ENCODE peak calls at places on chromosomes 7 and 10, in six cellular contexts. U, B, Q, F, A and K are unnamed samples. For H3K9me3 and H3K4me1, the result is how much of the 10 kb centered on the place peaks cover.

GRCh38 chr7:37656913-37657530 is 26.5 kb upstream of the GPR141 start:
- DNase-seq in U (no peak), B (no peak), Q (no peak), F (no peak), A (no peak), K (no peak)

GRCh38 chr10:21517983-21518628 is 7.4 kb downstream of the SKIDA1 start:
- DNase-seq in U (peak), B (no peak), Q (no peak), F (no peak), A (no peak), K (no peak)

GRCh38 chr7:149126662-149127321 is 668 bp upstream of the ZNF425 start:
- DNase-seq in U (peak), B (peak), Q (peak), F (peak), A (no peak), K (no peak)

GRCh38 chr10:119368991-119369869 is 161.9 kb downstream of the GRK5 start:
- DNase-seq in U (no peak), B (peak), Q (no peak), F (no peak), A (no peak), K (no peak)

GRCh38 chr7:19747740-19748339 is 25.6 kb downstream of the TMEM196 start:
- DNase-seq in U (peak), B (peak), Q (no peak), F (peak), A (no peak), K (no peak)

GRCh38 chr10:101560293-101561067 is 27.6 kb downstream of the POLL start:
- DNase-seq in U (no peak), B (no peak), Q (no peak), F (no peak), A (no peak), K (peak)

GRCh38 chr7:117250801-117251200 is 72.1 kb downstream of the WNT2 start:
- DNase-seq in U (no peak), B (no peak), Q (no peak), F (no peak), A (no peak), K (no peak)

GRCh38 chr10:31819393-31819820 is 109.2 kb downstream of the ARHGAP12 start:
- DNase-seq in U (no peak), B (no peak), Q (no peak), F (no peak), A (peak), K (peak)

GRCh38 chr7:158957507-158957900 is 101.1 kb downstream of the DYNC2I1 start:
- DNase-seq in U (no peak), B (no peak), Q (no peak), F (no peak), A (no peak), K (no peak)

GRCh38 chr10:100106865-100107264 is 25.2 kb upstream of the CPN1 start:
- DNase-seq in U (no peak), B (no peak), Q (no peak), F (no peak), A (no peak), K (no peak)

GRCh38 chr7:55245271-55245723 is 119.8 kb upstream of the LANCL2 start:
- DNase-seq in U (no peak), B (no peak), Q (no peak), F (no peak), A (no peak), K (peak)

GRCh38 chr7:101984997-101985645 is 167.7 kb downstream of the CUX1 start:
- DNase-seq in U (peak), B (no peak), Q (no peak), F (no peak), A (no peak), K (no peak)

GRCh38 chr10:114401195-114401741 is 3.0 kb downstream of the AFAP1L2 start:
- DNase-seq in U (no peak), B (no peak), Q (no peak), F (no peak), A (peak), K (peak)

GRCh38 chr10:43292745-43293676 is 26.1 kb upstream of the RASGEF1A start:
- DNase-seq in U (peak), B (peak), Q (peak), F (peak), A (peak), K (peak)

GRCh38 chr10:13587367-13587766 is 602 bp downstream of the PRPF18 start:
- DNase-seq in U (peak), B (peak), Q (no peak), F (peak), A (no peak), K (no peak)

GRCh38 chr10:60135020-60135419 is 228.7 kb upstream of the CCDC6 start:
- DNase-seq in U (no peak), B (peak), Q (no peak), F (no peak), A (no peak), K (no peak)

GRCh38 chr10:70234668-70235447 is 1.6 kb upstream of the PPA1 start:
- DNase-seq in U (no peak), B (no peak), Q (no peak), F (no peak), A (peak), K (no peak)

GRCh38 chr7:88638583-88638982 is 120.9 kb upstream of the ZNF804B start:
- DNase-seq in U (peak), B (no peak), Q (no peak), F (no peak), A (no peak), K (no peak)

GRCh38 chr7:136857573-136857972 is 10.9 kb upstream of the CHRM2 start:
- DNase-seq in U (peak), B (no peak), Q (no peak), F (no peak), A (no peak), K (no peak)

GRCh38 chr7:80187279-80187678 is 52.6 kb downstream of the GNAI1 start:
- DNase-seq in U (no peak), B (no peak), Q (no peak), F (no peak), A (no peak), K (no peak)

GRCh38 chr7:42319631-42320030 is 82.6 kb upstream of the GLI3 start:
- DNase-seq in U (no peak), B (no peak), Q (no peak), F (no peak), A (no peak), K (no peak)

GRCh38 chr7:44568771-44569560 is 4.7 kb downstream of the DDX56 start:
- DNase-seq in U (no peak), B (no peak), Q (no peak), F (peak), A (no peak), K (no peak)

GRCh38 chr10:86286591-86287421 is 79.8 kb downstream of the GRID1 start:
- DNase-seq in U (no peak), B (no peak), Q (no peak), F (no peak), A (no peak), K (peak)

DNA sequence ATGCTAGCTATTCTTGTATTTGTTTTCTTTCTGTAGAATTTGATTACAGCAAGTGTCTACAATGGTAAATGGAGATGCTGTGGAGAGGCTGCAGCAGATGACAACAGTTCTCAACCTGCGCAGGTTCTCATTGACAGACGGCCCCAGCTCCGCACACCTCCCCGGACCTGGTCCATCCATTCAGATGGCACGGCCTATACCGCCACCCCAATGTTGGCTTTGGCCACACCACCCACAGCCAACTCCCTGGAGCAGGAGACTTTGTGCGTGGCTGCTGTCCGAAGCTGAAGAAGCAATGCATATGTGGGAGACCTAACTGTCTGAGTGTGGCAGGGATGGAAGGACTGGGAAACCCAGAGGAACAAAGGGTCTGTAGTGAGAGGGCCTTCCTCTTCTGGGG is 116.4 kb upstream of the TCERG1L start:
- DNase-seq in U (no peak), B (no peak), Q (no peak), F (no peak), A (no peak), K (no peak)
- H3K9me3 ChIP-seq in U (under half), B (under half), Q (under half), F (under half), A (under half), K (under half)

GRCh38 chr10:5556576-5556975 is 31.8 kb downstream of the CALML3 start:
- DNase-seq in U (no peak), B (no peak), Q (peak), F (no peak), A (no peak), K (no peak)
- H3K4me1 ChIP-seq in U (under half), B (under half), Q (under half), F (under half), A (under half), K (under half)

GRCh38 chr7:98755138-98755898 is 114.5 kb downstream of the TMEM130 start:
- DNase-seq in U (peak), B (no peak), Q (no peak), F (no peak), A (no peak), K (no peak)
- TF ChIP-seq CTCF in U (peak), B (no peak), Q (no peak), F (peak), A (no peak), K (peak)

GRCh38 chr7:5173490-5173889 is 16.5 kb upstream of the WIPI2 start:
- DNase-seq in U (no peak), B (no peak), Q (no peak), F (no peak), A (no peak), K (no peak)

GRCh38 chr7:5170251-5170650 is 19.8 kb upstream of the WIPI2 start:
- DNase-seq in U (no peak), B (no peak), Q (no peak), F (no peak), A (no peak), K (no peak)

GRCh38 chr7:5177060-5177459 is 13.0 kb upstream of the WIPI2 start:
- DNase-seq in U (peak), B (no peak), Q (peak), F (no peak), A (peak), K (peak)

GRCh38 chr7:5172196-5172800 is 17.7 kb upstream of the WIPI2 start:
- DNase-seq in U (no peak), B (no peak), Q (no peak), F (no peak), A (no peak), K (no peak)
- H3K9me3 ChIP-seq in U (under half), B (under half), Q (under half), F (under half), A (under half), K (under half)

GRCh38 chr7:151080522-151081169 is at the start of gene FASTK:
- DNase-seq in U (peak), B (peak), Q (peak), F (peak), A (peak), K (peak)
- H3K4me1 ChIP-seq in U (under half), B (half or more), Q (half or more), F (under half), A (under half), K (under half)

GRCh38 chr7:144632724-144633123 is 203.1 kb downstream of the TPK1 start:
- DNase-seq in U (no peak), B (no peak), Q (no peak), F (no peak), A (no peak), K (no peak)

GRCh38 chr7:144629598-144629997 is 206.3 kb downstream of the TPK1 start:
- DNase-seq in U (no peak), B (no peak), Q (no peak), F (no peak), A (no peak), K (no peak)

GRCh38 chr7:144629011-144629410 is 206.8 kb downstream of the TPK1 start:
- DNase-seq in U (peak), B (no peak), Q (no peak), F (no peak), A (no peak), K (no peak)
- TF ChIP-seq CTCF in U (no peak), B (no peak), Q (no peak), F (no peak), A (no peak), K (no peak)

GRCh38 chr7:157903296-157903695 is 566.5 kb downstream of the DNAJB6 start:
- DNase-seq in U (no peak), B (no peak), Q (no peak), F (no peak), A (no peak), K (no peak)

GRCh38 chr7:157904866-157905215 is 568.0 kb downstream of the DNAJB6 start:
- DNase-seq in U (no peak), B (no peak), Q (no peak), F (no peak), A (no peak), K (no peak)

GRCh38 chr7:157905740-157906461 is 569.1 kb downstream of the DNAJB6 start:
- DNase-seq in U (peak), B (no peak), Q (no peak), F (peak), A (no peak), K (no peak)

GRCh38 chr7:157903715-157904114 is 566.9 kb downstream of the DNAJB6 start:
- DNase-seq in U (peak), B (no peak), Q (no peak), F (no peak), A (no peak), K (no peak)

GRCh38 chr7:157904211-157904865 is 567.5 kb downstream of the DNAJB6 start:
- DNase-seq in U (no peak), B (no peak), Q (no peak), F (no peak), A (no peak), K (no peak)
- H3K9me3 ChIP-seq in U (under half), B (under half), Q (under half), F (under half), A (under half), K (under half)